ENCODE peak calls at places on chromosomes 16 and 17, in eight cellular contexts. A is tibial nerve, X is AG09319, C is left lung, Z is A549, D is nephron progenitor cell, F is heart right ventricle, U is astrocyte of the spinal cord. S is an unnamed sample.

GRCh38 chr17:43721537-43722268 is 36.9 kb downstream of the SOST start:
- DNase-seq in A (no peak), X (no peak), C (no peak), Z (peak), D (no peak), F (no peak), U (no peak), S (no peak)

GRCh38 chr17:74519951-74520553 is 11.2 kb downstream of the CD300LB start:
- DNase-seq in A (no peak), X (no peak), C (no peak), Z (no peak), D (no peak), F (peak), U (no peak), S (no peak)

GRCh38 chr17:55710410-55710809 is 12.3 kb downstream of the TMEM100 start:
- DNase-seq in A (no peak), X (no peak), C (no peak), Z (no peak), D (no peak), F (no peak), U (no peak), S (no peak)

GRCh38 chr17:17109896-17110295 is 67.6 kb downstream of the MPRIP start:
- DNase-seq in A (peak), X (no peak), C (peak), Z (peak), D (no peak), F (no peak), U (no peak), S (no peak)

GRCh38 chr17:29870836-29871430 is 59.1 kb downstream of the SSH2 start:
- DNase-seq in A (no peak), X (no peak), C (no peak), Z (no peak), D (no peak), F (no peak), U (no peak), S (no peak)

GRCh38 chr17:79627184-79627765 is 16.4 kb upstream of the RBFOX3 start:
- DNase-seq in A (no peak), X (no peak), C (no peak), Z (no peak), D (no peak), F (no peak), U (no peak), S (no peak)

GRCh38 chr16:969508-970378 is 1.0 kb downstream of the LMF1 start:
- DNase-seq in A (no peak), X (no peak), C (peak), Z (no peak), D (peak), F (peak), U (no peak), S (no peak)

GRCh38 chr16:11312718-11313492 is 31.8 kb upstream of the PRM1 start:
- DNase-seq in A (no peak), X (peak), C (no peak), Z (peak), D (no peak), F (no peak), U (peak), S (no peak)

GRCh38 chr17:47698749-47699535 is 5.0 kb downstream of the TBKBP1 start:
- DNase-seq in A (peak), X (no peak), C (peak), Z (peak), D (peak), F (peak), U (peak), S (peak)

GRCh38 chr17:39011907-39012468 is 44.8 kb upstream of the FBXO47 start:
- DNase-seq in A (no peak), X (no peak), C (no peak), Z (no peak), D (no peak), F (no peak), U (no peak), S (no peak)

GRCh38 chr16:89381788-89382187 is 108.6 kb downstream of the ANKRD11 start:
- DNase-seq in A (no peak), X (no peak), C (no peak), Z (no peak), D (no peak), F (no peak), U (no peak), S (no peak)

GRCh38 chr16:74679983-74680382 is 13.3 kb upstream of the RFWD3 start:
- DNase-seq in A (no peak), X (no peak), C (no peak), Z (no peak), D (no peak), F (no peak), U (no peak), S (no peak)

GRCh38 chr17:67125417-67125816 is 81.1 kb downstream of the CACNG1 start:
- DNase-seq in A (no peak), X (no peak), C (no peak), Z (no peak), D (no peak), F (no peak), U (no peak), S (peak)

GRCh38 chr16:75620326-75621169 is 2.5 kb downstream of the ADAT1 start:
- DNase-seq in A (no peak), X (no peak), C (no peak), Z (no peak), D (no peak), F (no peak), U (no peak), S (no peak)

GRCh38 chr17:51638909-51639308 is 378.6 kb downstream of the UTP18 start:
- DNase-seq in A (no peak), X (no peak), C (no peak), Z (no peak), D (no peak), F (no peak), U (no peak), S (no peak)

GRCh38 chr17:51643702-51644490 is 383.6 kb downstream of the UTP18 start:
- DNase-seq in A (no peak), X (no peak), C (no peak), Z (peak), D (no peak), F (no peak), U (no peak), S (no peak)

GRCh38 chr17:51641999-51642398 is 381.7 kb downstream of the UTP18 start:
- DNase-seq in A (no peak), X (no peak), C (no peak), Z (no peak), D (no peak), F (no peak), U (no peak), S (no peak)

GRCh38 chr17:51636291-51636690 is 375.9 kb downstream of the UTP18 start:
- DNase-seq in A (no peak), X (no peak), C (no peak), Z (peak), D (no peak), F (no peak), U (no peak), S (no peak)

DNA sequence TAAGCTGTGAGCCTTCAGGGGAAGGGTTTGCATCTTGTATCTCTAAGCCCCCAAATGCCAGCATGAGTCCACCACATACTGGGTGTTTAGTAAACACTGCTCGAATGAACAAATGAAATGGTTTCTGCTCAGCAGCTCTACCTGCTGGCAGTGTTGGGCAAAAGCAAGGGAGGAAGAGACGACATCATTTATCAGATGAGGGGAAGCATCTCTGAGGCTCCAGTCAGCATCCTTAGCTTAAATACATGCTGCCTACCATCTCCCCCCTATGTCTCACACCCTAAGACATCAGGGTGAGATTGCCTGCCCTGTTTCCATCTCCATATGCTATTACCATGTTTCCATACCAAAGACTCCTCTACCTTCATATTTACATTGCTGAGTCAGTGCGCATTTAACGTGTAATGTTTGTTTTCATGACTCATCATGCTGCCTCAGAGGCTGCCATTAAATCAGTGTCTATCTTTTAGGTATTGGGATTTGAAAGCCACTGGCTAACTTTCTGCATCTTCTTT is 379.8 kb downstream of the UTP18 start:
- DNase-seq in A (no peak), X (no peak), C (no peak), Z (peak), D (no peak), F (no peak), U (no peak), S (no peak)
- TF ChIP-seq CTCF in A (no peak), X (no peak), C (no peak), Z (peak), D (peak), F (peak), U (no peak), S (no peak)

GRCh38 chr16:70267516-70267915 is 15.8 kb upstream of the EXOSC6 start:
- DNase-seq in A (no peak), X (no peak), C (no peak), Z (peak), D (peak), F (no peak), U (peak), S (peak)
- TF ChIP-seq CTCF in A (no peak), X (peak), C (peak), Z (peak), D (peak), F (peak), U (peak), S (peak)

DNA sequence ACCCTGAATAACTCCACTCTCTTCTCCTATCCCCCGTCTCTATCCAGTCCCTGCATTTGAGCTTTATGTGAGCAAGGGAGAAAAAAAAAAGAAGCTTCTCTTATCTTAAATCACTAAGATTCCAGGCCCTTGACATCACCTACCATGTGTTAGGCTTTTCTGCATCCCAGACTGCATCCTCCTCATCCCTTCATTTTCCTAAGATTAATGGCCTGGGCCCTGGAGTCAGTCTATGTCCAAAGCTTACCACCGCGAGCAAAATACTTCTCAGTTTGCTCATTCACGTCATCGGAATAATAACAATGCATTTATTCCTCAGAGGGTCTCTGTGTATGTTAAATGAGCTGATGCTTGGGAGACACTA is 46.2 kb downstream of the VAT1L start:
- DNase-seq in A (no peak), X (no peak), C (no peak), Z (no peak), D (no peak), F (no peak), U (peak), S (no peak)
- TF ChIP-seq CTCF in A (no peak), X (no peak), C (no peak), Z (no peak), D (no peak), F (no peak), U (no peak), S (no peak)

GRCh38 chr17:19410875-19411291 is at the start of gene RNF112:
- DNase-seq in A (no peak), X (no peak), C (peak), Z (no peak), D (no peak), F (no peak), U (peak), S (peak)
- TF ChIP-seq CTCF in A (no peak), X (peak), C (no peak), Z (no peak), D (no peak), F (no peak), U (peak), S (no peak)

GRCh38 chr17:6910987-6911603 is 79.6 kb upstream of the TEKT1 start:
- DNase-seq in A (no peak), X (no peak), C (no peak), Z (peak), D (no peak), F (no peak), U (peak), S (peak)
- TF ChIP-seq CTCF in A (peak), X (peak), C (peak), Z (peak), D (peak), F (peak), U (peak), S (peak)

DNA sequence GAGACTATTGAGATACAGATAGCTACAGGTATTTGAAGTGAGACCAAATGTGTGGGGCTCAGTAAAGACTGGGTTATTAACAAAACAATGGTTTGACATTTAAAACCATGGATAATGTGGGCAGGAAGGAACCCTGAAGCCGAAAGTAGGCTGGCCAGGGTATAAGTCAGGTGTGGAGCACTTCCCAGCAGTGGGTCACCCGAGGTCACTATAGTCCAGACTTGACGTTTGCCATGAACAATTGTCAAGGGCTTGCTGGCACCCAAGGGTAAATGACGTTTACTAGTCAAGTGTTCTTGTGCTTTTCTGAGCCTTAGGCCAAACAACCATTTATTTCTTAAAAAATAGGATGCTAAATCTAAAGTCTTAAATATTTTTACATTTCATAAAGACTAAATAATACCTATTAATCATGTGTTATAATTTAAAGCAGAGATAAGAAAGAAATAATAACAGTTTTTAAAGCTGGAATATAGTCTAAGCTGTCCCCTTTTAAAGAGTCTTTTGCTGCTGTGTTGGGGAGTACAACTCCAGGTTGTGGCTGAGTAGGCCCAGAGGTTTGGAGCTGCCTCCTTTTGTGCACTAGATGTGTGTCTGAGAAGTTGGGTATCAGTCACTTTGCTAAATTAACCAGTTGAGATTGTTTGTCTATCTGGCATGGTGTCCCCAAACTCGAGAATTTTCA is 15.7 kb downstream of the ALDH3A2 start:
- DNase-seq in A (no peak), X (no peak), C (no peak), Z (no peak), D (no peak), F (peak), U (no peak), S (no peak)
- TF ChIP-seq CTCF in A (no peak), X (no peak), C (no peak), Z (no peak), D (no peak), F (no peak), U (no peak), S (no peak)

GRCh38 chr17:76504117-76504516 is 2.9 kb upstream of the RHBDF2 start:
- DNase-seq in A (no peak), X (no peak), C (no peak), Z (no peak), D (no peak), F (no peak), U (no peak), S (peak)
- TF ChIP-seq CTCF in A (no peak), X (no peak), C (no peak), Z (no peak), D (no peak), F (no peak), U (peak), S (peak)

DNA sequence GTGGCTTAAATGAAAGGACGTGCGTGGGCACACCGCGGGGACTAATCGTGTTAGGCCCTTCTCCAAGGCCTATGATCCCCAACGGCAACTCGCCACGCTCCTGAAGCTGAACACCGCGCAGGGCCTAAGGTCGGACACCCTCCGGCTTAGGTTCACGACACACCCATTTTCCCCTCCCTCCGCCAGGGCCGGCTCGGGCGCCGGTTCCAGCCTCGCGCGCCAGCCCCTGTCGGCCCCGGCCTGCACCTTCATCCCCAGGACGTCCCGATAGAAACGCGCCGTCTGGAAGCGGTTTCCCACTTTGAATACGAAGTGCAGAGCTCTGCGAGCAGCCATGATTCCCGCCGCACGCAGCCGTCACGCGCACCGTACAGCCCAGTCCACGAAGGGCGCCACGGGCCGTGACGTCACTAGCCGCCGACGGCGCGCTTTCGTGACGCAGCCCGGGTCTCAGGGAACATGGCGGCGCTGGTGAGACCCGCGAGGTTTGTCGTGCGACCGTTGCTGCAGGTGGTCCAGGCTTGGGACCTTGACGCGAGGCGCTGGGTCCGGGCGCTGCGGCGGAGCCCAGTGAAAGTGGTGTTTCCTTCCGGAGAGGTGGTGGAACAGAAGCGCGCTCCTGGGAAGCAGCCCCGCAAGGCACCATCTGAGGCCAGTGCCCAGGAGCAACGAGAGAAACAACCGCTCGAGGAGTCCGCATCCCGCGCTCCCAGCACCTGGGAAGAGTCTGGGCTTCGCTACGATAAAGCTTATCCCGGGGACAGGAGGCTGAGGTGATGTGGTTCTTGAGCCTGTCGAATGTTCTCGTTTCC is at the start of the genes GLOD4 and MRM3:
- DNase-seq in A (peak), X (peak), C (peak), Z (peak), D (peak), F (peak), U (peak), S (peak)
- TF ChIP-seq CTCF in A (peak), X (no peak), C (no peak), Z (no peak), D (peak), F (peak), U (no peak), S (peak)

DNA sequence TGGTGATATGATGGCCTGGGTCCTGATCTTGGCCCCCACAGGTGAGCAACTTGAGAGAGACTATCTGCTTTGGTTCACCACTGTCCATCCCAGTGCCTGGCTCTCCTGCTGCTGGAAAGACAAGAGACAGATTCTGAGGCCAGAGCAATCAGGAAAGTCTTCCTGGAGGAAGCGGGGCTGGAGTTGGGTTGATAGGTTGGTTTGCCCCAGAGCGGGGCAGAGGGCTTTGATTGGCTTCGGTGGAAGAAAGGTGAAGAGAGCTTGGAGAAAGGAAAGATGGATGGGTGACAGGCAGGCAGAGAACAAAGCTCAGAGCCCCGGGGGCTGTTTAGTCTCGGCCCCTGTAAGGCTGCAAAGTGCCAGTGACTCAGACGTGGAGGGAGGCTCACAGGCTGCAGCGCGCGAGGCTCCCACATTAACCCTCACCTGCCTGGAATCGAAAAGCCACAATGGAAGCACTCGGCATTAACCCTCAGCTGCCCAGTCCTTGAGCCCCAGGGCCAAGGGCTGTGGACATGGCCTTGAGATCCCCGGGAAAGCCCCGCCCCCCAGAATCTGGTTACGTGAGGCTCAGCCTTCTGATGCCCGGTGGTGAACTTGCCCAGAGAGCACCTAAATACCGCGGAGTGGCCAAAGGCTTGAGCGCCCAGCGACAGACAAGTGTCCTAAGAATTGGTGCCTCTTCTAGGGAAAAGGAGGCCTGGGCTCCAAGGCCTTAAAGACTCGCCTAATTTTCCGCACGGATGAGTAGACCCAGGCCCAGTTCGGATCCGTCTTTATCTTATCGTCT is 988 bp upstream of the CPNE2 start:
- DNase-seq in A (peak), X (no peak), C (peak), Z (peak), D (peak), F (peak), U (peak), S (peak)
- TF ChIP-seq CTCF in A (no peak), X (no peak), C (no peak), Z (no peak), D (no peak), F (no peak), U (no peak), S (no peak)